ENCODE peak calls at places on chromosomes 2 and 18, in eight cellular contexts. D is osteoblast; I is psoas muscle; N is hepatocyte; R is neural progenitor cell; W is CD8-positive, alpha-beta T cell; C is left ventricle myocardium inferior; F is OCI-LY7. K is an unnamed sample. For H3K9me3 and H3K4me1, the result is how much of the 10 kb centered on the place peaks cover.

GRCh38 chr2:10141736-10142639 is 19.4 kb downstream of the RRM2 start:
- DNase-seq in D (no peak), I (no peak), N (peak), R (peak), W (peak), C (no peak), F (peak), K (peak)

GRCh38 chr18:39523281-39523680 is 1957.7 kb upstream of the CELF4 start:
- DNase-seq in D (no peak), I (no peak), N (peak), R (no peak), W (no peak), C (no peak), F (no peak), K (no peak)

GRCh38 chr2:195756218-195756941 is 99.4 kb downstream of the SLC39A10 start:
- DNase-seq in D (no peak), I (no peak), N (no peak), R (no peak), W (no peak), C (no peak), F (no peak), K (no peak)

GRCh38 chr2:110832740-110833139 is 100.4 kb downstream of the ACOXL start:
- DNase-seq in D (no peak), I (no peak), N (no peak), R (no peak), W (no peak), C (no peak), F (peak), K (no peak)

GRCh38 chr2:116074161-116074560 is 1631.7 kb downstream of the DPP10 start:
- DNase-seq in D (no peak), I (no peak), N (no peak), R (no peak), W (no peak), C (no peak), F (no peak), K (no peak)

GRCh38 chr2:190693533-190694226 is 44.8 kb downstream of the NAB1 start:
- DNase-seq in D (no peak), I (no peak), N (no peak), R (no peak), W (no peak), C (no peak), F (no peak), K (no peak)

GRCh38 chr2:230318190-230319121 is 8.5 kb upstream of the SP140L start:
- DNase-seq in D (no peak), I (no peak), N (no peak), R (no peak), W (no peak), C (no peak), F (peak), K (no peak)

GRCh38 chr2:189528617-189529016 is 52.0 kb downstream of the SLC40A1 start:
- DNase-seq in D (no peak), I (no peak), N (no peak), R (no peak), W (no peak), C (no peak), F (no peak), K (no peak)

GRCh38 chr2:86671304-86671981 is 47.8 kb upstream of the RNF103 start:
- DNase-seq in D (peak), I (no peak), N (peak), R (no peak), W (no peak), C (no peak), F (no peak), K (peak)

GRCh38 chr2:65514555-65515195 is 82.3 kb upstream of the SPRED2 start:
- DNase-seq in D (peak), I (no peak), N (no peak), R (no peak), W (no peak), C (no peak), F (no peak), K (no peak)

GRCh38 chr18:67517224-67517765 is 775 bp upstream of the DSEL start:
- DNase-seq in D (peak), I (peak), N (peak), R (peak), W (peak), C (peak), F (no peak), K (peak)

GRCh38 chr2:136281281-136282117 is 163.6 kb upstream of the CXCR4 start:
- DNase-seq in D (no peak), I (no peak), N (no peak), R (no peak), W (peak), C (no peak), F (no peak), K (no peak)

GRCh38 chr2:101617786-101618185 is 79.7 kb upstream of the MAP4K4 start:
- DNase-seq in D (no peak), I (no peak), N (no peak), R (peak), W (no peak), C (no peak), F (no peak), K (no peak)

DNA sequence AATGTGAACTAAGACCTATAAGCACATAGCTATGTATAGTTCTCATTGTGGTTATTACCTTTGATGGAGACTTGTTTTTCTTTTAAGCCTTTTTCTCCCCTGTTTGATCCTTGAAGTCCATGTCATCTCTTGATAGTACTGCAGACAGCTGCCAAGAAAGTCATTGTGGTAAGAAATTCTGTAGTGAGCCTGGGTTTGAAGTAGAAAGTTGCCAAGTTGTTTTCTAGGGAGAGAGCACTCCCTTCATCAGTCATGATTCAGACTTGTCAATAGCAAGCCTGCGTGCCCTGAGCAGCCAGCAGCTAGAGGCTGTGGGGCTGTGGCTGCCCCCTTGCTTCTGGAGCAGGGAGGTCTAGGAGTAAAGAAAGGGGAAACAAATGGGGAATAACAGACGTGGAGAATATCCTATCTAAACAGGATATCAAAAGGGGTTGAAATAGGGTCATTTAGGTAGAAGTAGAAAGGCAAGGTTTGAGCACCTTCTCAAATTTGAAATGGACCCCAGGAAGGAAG is 8.4 kb downstream of the SP5 start:
- DNase-seq in D (no peak), I (no peak), N (no peak), R (peak), W (no peak), C (no peak), F (no peak), K (no peak)
- H3K9me3 ChIP-seq in D (under half), I (under half), N (under half), R (under half), W (under half), C (under half), F (under half), K (under half)

GRCh38 chr2:208142255-208142924 is 3.6 kb downstream of the CRYGB start:
- DNase-seq in D (no peak), I (no peak), N (no peak), R (no peak), W (no peak), C (no peak), F (no peak), K (no peak)
- H3K4me3 ChIP-seq in D (no peak), I (no peak), N (no peak), R (no peak), W (no peak), C (no peak), F (no peak), K (no peak)

DNA sequence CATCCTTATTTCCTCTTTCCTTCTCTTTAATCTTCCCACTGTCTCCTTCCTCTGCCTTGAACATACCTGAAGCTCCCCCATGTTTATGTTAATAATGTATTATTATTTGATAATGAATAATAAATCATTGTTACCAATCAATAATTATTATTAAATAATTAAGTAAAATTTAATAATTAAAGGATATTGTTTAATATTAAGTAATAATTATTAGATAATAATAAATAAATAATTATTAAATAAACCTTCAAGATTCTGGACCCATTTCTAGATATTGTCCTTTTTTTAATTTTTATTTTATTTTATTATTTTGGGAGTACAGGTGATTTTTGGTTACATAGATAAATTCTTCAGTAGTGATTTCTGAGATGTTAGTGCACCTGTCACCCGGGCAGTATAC is 7.4 kb upstream of the EVA1A start:
- DNase-seq in D (no peak), I (no peak), N (no peak), R (no peak), W (no peak), C (no peak), F (no peak), K (no peak)
- H3K4me1 ChIP-seq in D (under half), I (under half), N (under half), R (under half), W (under half), C (under half), F (under half), K (under half)

DNA sequence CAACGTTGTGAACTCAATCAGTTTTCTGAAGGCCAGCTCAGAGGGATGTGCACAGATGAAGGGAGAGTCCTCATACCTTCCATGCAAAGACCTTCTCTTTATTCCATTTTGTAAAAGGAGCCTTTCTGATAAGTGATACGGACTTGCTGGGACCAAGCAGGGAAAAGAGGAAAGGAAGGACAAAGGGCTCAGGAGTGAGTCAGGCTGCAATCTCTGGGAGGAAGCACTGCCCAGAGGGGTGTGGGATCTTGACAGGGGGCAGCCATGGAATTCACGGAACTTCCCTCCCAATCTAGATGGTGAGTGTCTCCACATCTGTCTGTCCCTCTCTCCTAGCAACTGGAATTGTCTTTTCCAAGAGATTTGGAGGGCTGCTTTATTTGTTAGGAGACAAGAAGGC is 281.4 kb upstream of the CELF4 start:
- DNase-seq in D (no peak), I (no peak), N (no peak), R (no peak), W (no peak), C (no peak), F (no peak), K (no peak)
- H3K9me3 ChIP-seq in D (under half), I (under half), N (under half), R (under half), W (under half), C (under half), F (under half), K (under half)

GRCh38 chr2:227394403-227394802 is 6.7 kb upstream of the SCYGR1 start:
- DNase-seq in D (no peak), I (no peak), N (no peak), R (no peak), W (no peak), C (no peak), F (no peak), K (no peak)
- H3K4me3 ChIP-seq in D (no peak), I (no peak), N (no peak), R (no peak), W (no peak), C (no peak), F (no peak), K (no peak)

GRCh38 chr2:171159326-171160118 is 1.2 kb downstream of the TLK1 start:
- DNase-seq in D (peak), I (no peak), N (peak), R (peak), W (peak), C (peak), F (peak), K (peak)

GRCh38 chr2:171160119-171160629 is 519 bp downstream of the TLK1 start:
- DNase-seq in D (peak), I (peak), N (peak), R (peak), W (peak), C (peak), F (peak), K (peak)

GRCh38 chr2:171160630-171161424 is at the start of gene TLK1:
- DNase-seq in D (peak), I (peak), N (peak), R (peak), W (peak), C (peak), F (peak), K (peak)

GRCh38 chr2:171163261-171163660 is 2.6 kb upstream of the TLK1 start:
- DNase-seq in D (no peak), I (no peak), N (no peak), R (no peak), W (no peak), C (no peak), F (peak), K (no peak)

GRCh38 chr2:171161425-171162289 is 964 bp upstream of the TLK1 start:
- DNase-seq in D (peak), I (no peak), N (no peak), R (no peak), W (no peak), C (no peak), F (peak), K (no peak)
- H3K4me1 ChIP-seq in D (under half), I (under half), N (under half), R (under half), W (under half), C (under half), F (under half), K (under half)

DNA sequence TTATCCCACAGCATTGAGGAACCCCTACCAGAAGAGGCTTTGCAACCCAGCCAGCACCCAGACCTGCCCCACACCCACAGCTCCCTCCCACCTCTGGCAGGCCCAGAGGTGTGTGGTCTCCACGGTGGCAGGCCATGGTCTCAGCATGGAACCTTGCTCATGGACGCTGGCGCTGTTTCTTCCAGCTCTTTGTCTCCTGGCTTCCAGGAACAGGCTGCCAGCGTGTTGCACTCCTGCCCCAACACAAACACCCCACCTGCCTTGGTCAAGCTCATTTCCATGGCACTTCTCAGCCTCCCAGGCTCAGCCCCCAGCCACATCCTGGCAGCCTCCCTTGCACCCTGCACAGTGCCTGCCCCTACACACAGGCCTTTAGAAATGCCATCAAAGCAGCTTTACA is 31.7 kb downstream of the EN1 start:
- DNase-seq in D (no peak), I (no peak), N (no peak), R (no peak), W (no peak), C (no peak), F (no peak), K (no peak)
- H3K9me3 ChIP-seq in D (under half), I (under half), N (under half), R (under half), W (under half), C (under half), F (under half), K (under half)

GRCh38 chr2:163693484-163693883 is 42.3 kb downstream of the FIGN start:
- DNase-seq in D (no peak), I (no peak), N (no peak), R (no peak), W (no peak), C (no peak), F (no peak), K (no peak)
- H3K4me3 ChIP-seq in D (no peak), I (no peak), N (no peak), R (no peak), W (no peak), C (no peak), F (no peak), K (no peak)

DNA sequence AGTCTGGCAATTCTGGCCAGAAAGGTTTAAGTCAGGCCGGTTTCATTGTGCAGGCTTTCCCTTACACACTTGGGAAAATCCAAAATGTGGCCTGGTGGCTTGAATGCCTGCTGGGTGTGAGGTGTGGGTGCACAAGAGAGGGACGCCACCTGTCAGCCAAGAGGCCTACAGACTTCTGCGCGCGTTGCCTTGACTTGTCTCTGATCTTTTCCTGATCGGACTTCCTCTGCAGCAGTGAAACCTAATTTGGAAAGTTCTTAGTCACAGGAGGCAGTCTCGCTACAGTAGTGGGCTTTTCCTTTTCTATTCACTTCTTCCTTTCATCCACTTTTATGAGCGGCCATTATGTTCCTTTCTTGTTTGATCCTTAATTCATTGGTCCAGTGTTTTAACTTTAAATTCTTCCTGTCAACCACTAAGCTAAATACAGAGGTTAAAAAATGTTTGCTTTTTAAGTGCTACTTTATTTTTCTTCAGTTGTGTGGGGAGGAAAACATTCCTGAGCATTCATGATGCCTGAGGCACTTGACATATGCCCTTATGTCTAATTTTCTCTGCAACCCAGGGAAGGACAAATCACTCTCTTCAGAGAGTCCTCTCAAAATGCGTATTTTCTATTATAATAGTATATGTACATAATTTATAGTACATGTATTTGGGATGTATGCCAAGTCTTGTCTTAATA is 129.0 kb downstream of the WDSUB1 start:
- DNase-seq in D (no peak), I (no peak), N (no peak), R (no peak), W (no peak), C (no peak), F (no peak), K (no peak)
- H3K4me1 ChIP-seq in D (under half), I (under half), N (under half), R (under half), W (under half), C (half or more), F (under half), K (under half)

DNA sequence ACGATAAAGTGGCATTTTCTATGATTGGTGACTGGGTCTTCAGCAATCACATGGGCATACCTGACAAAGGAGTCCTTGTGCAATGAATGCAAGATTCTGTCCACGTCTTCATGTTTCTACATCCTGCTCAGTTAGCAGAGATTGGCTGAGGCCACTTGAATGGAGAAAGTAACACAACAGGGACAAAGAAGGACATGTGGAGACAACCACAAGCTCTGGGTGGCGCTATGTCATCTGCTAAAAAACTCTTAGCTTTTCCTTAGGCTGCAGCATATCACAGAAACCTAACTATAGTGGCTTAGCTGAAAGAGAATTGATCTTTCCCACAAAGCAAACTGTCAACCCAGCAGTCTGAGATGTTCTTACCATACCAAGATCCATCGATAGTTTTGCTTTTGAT is 1109.7 kb downstream of the SOCS6 start:
- DNase-seq in D (no peak), I (no peak), N (peak), R (peak), W (no peak), C (no peak), F (no peak), K (peak)
- H3K9me3 ChIP-seq in D (under half), I (under half), N (under half), R (under half), W (under half), C (under half), F (under half), K (under half)